ENCODE peak calls at places on chromosomes 13 and 19, in five cellular contexts. V, R, Q, X and M are unnamed samples.

GRCh38 chr19:3413796-3414327 is 47.5 kb downstream of the NFIC start:
- DNase-seq in V (no peak), R (no peak), Q (no peak), X (no peak), M (no peak)

GRCh38 chr13:49457221-49457620 is 13.1 kb downstream of the SETDB2 start:
- DNase-seq in V (no peak), R (no peak), Q (no peak), X (no peak), M (no peak)

GRCh38 chr13:113915012-113915763 is 51.3 kb upstream of the GAS6 start:
- DNase-seq in V (no peak), R (no peak), Q (no peak), X (no peak), M (peak)

GRCh38 chr19:3984584-3984907 is 717 bp downstream of the EEF2 start:
- DNase-seq in V (no peak), R (no peak), Q (no peak), X (no peak), M (no peak)

GRCh38 chr13:113005076-113005865 is 36.3 kb downstream of the MCF2L start:
- DNase-seq in V (no peak), R (no peak), Q (no peak), X (no peak), M (no peak)

GRCh38 chr19:33410915-33411401 is 37.4 kb downstream of the CEBPG start:
- DNase-seq in V (no peak), R (no peak), Q (no peak), X (no peak), M (no peak)

GRCh38 chr13:50850445-50850844 is 7.0 kb upstream of the DLEU7 start:
- DNase-seq in V (no peak), R (no peak), Q (no peak), X (no peak), M (no peak)

GRCh38 chr13:114076329-114076761 is 56.1 kb downstream of the RASA3 start:
- DNase-seq in V (no peak), R (no peak), Q (no peak), X (no peak), M (no peak)

GRCh38 chr19:18002347-18002850 is 5.6 kb upstream of the ARRDC2 start:
- DNase-seq in V (no peak), R (no peak), Q (no peak), X (peak), M (no peak)

GRCh38 chr19:44879309-44880065 is 11.6 kb upstream of the TOMM40 start:
- DNase-seq in V (no peak), R (no peak), Q (no peak), X (no peak), M (peak)

GRCh38 chr19:18475762-18476331 is 37.9 kb upstream of the ISYNA1 start:
- DNase-seq in V (no peak), R (no peak), Q (no peak), X (no peak), M (no peak)

GRCh38 chr19:18306903-18307681 is 15.8 kb downstream of the LSM4 start:
- DNase-seq in V (no peak), R (no peak), Q (no peak), X (no peak), M (no peak)

GRCh38 chr19:12668937-12669271 is 2.3 kb downstream of the WDR83 start:
- DNase-seq in V (peak), R (peak), Q (peak), X (peak), M (peak)

GRCh38 chr13:49584771-49585182 is 581 bp downstream of the RCBTB1 start:
- DNase-seq in V (peak), R (no peak), Q (no peak), X (no peak), M (no peak)

GRCh38 chr19:50975766-50976165 is 6.4 kb upstream of the KLK6 start:
- DNase-seq in V (no peak), R (no peak), Q (no peak), X (no peak), M (no peak)

GRCh38 chr13:46586766-46587509 is 34.0 kb downstream of the LRCH1 start:
- DNase-seq in V (no peak), R (no peak), Q (no peak), X (no peak), M (peak)

GRCh38 chr19:12766051-12766521 is 9.3 kb downstream of the HOOK2 start:
- DNase-seq in V (peak), R (no peak), Q (no peak), X (peak), M (peak)

GRCh38 chr13:97231118-97231831 is 9.1 kb downstream of the MBNL2 start:
- DNase-seq in V (no peak), R (no peak), Q (no peak), X (no peak), M (no peak)

GRCh38 chr13:100513987-100514670 is 74.5 kb downstream of the GGACT start:
- DNase-seq in V (no peak), R (no peak), Q (no peak), X (no peak), M (no peak)

GRCh38 chr19:1170938-1171754 is 2.9 kb downstream of the SBNO2 start:
- DNase-seq in V (peak), R (no peak), Q (no peak), X (no peak), M (no peak)

GRCh38 chr13:33676045-33676699 is 141.8 kb upstream of the RFC3 start:
- DNase-seq in V (no peak), R (peak), Q (no peak), X (no peak), M (peak)

GRCh38 chr13:37869506-37869755 is 141 bp downstream of the TRPC4 start:
- DNase-seq in V (no peak), R (no peak), Q (no peak), X (no peak), M (no peak)

GRCh38 chr19:1455336-1456120 is 5.6 kb downstream of the APC2 start:
- DNase-seq in V (peak), R (peak), Q (peak), X (no peak), M (peak)

GRCh38 chr19:19423322-19423721 is 17.8 kb downstream of the GATAD2A start:
- DNase-seq in V (no peak), R (no peak), Q (no peak), X (no peak), M (no peak)

GRCh38 chr19:48418317-48419064 is 25.0 kb downstream of the GRIN2D start:
- DNase-seq in V (no peak), R (no peak), Q (no peak), X (no peak), M (no peak)

GRCh38 chr19:41706741-41707501 is 1.5 kb upstream of the CEACAM5 start:
- DNase-seq in V (peak), R (peak), Q (peak), X (no peak), M (peak)

GRCh38 chr13:97883356-97883755 is 70.1 kb upstream of the IPO5 start:
- DNase-seq in V (no peak), R (no peak), Q (no peak), X (no peak), M (no peak)

GRCh38 chr19:8090932-8091331 is 38.4 kb downstream of the CCL25 start:
- DNase-seq in V (no peak), R (no peak), Q (no peak), X (no peak), M (no peak)

GRCh38 chr13:31957772-31958171 is 73.8 kb upstream of the FRY start:
- DNase-seq in V (no peak), R (no peak), Q (no peak), X (no peak), M (no peak)

GRCh38 chr19:34184880-34185491 is 12.7 kb downstream of the LSM14A start:
- DNase-seq in V (no peak), R (no peak), Q (no peak), X (no peak), M (no peak)

GRCh38 chr19:46528601-46529447 is 33.2 kb upstream of the PNMA8B start:
- DNase-seq in V (no peak), R (no peak), Q (no peak), X (no peak), M (no peak)

GRCh38 chr13:105774739-105775460 is 760.6 kb downstream of the EFNB2 start:
- DNase-seq in V (peak), R (no peak), Q (no peak), X (no peak), M (no peak)

GRCh38 chr13:110984798-110985197 is 69.9 kb upstream of the ANKRD10 start:
- DNase-seq in V (no peak), R (no peak), Q (no peak), X (no peak), M (no peak)

GRCh38 chr19:3450796-3451411 is 29.4 kb downstream of the SMIM24 start:
- DNase-seq in V (no peak), R (peak), Q (no peak), X (peak), M (no peak)

GRCh38 chr13:71785361-71785760 is 81.6 kb downstream of the DACH1 start:
- DNase-seq in V (peak), R (no peak), Q (no peak), X (no peak), M (peak)

GRCh38 chr19:17873661-17874422 is 2.1 kb downstream of the SLC5A5 start:
- DNase-seq in V (peak), R (no peak), Q (peak), X (no peak), M (peak)

GRCh38 chr13:71320452-71320851 is 546.6 kb downstream of the DACH1 start:
- DNase-seq in V (peak), R (peak), Q (no peak), X (no peak), M (peak)

GRCh38 chr13:107866666-107867623 is 348.4 kb downstream of the LIG4 start:
- DNase-seq in V (peak), R (peak), Q (no peak), X (no peak), M (peak)